ENCODE peak calls at places on chromosomes 13 and 19, in four cellular contexts. A, L, G and J are unnamed samples.

GRCh38 chr19:11373885-11374448 is 499 bp upstream of the SWSAP1 start:
- DNase-seq in A (no peak), L (no peak), G (no peak), J (no peak)

GRCh38 chr19:2469102-2469914 is 6.6 kb upstream of the GADD45B start:
- DNase-seq in A (peak), L (no peak), G (no peak), J (no peak)

GRCh38 chr19:18306903-18307681 is 15.8 kb downstream of the LSM4 start:
- DNase-seq in A (no peak), L (no peak), G (no peak), J (no peak)

GRCh38 chr13:109256866-109257760 is 529.3 kb downstream of the IRS2 start:
- DNase-seq in A (peak), L (no peak), G (no peak), J (no peak)

GRCh38 chr13:41568990-41569387 is 111.6 kb downstream of the RGCC start:
- DNase-seq in A (no peak), L (no peak), G (no peak), J (no peak)

GRCh38 chr13:113367771-113368170 is 3.8 kb upstream of the GRTP1 start:
- DNase-seq in A (no peak), L (no peak), G (no peak), J (no peak)

GRCh38 chr19:1929051-1929742 is 11.8 kb upstream of the CSNK1G2 start:
- DNase-seq in A (peak), L (peak), G (peak), J (no peak)

GRCh38 chr19:17394891-17395415 is 957 bp upstream of the CCDC194 start:
- DNase-seq in A (peak), L (peak), G (no peak), J (no peak)

GRCh38 chr13:44191504-44192171 is 182.0 kb upstream of the SERP2 start:
- DNase-seq in A (peak), L (peak), G (peak), J (peak)

GRCh38 chr19:35357867-35358573 is at the start of gene FFAR3:
- DNase-seq in A (no peak), L (no peak), G (no peak), J (peak)

GRCh38 chr19:6610934-6611370 is 20.0 kb upstream of the CD70 start:
- DNase-seq in A (no peak), L (no peak), G (no peak), J (no peak)

GRCh38 chr19:4713384-4713951 is 10.2 kb downstream of the DPP9 start:
- DNase-seq in A (no peak), L (no peak), G (no peak), J (no peak)

GRCh38 chr19:49658139-49658517 is 7.5 kb downstream of the IRF3 start:
- DNase-seq in A (no peak), L (no peak), G (no peak), J (no peak)

GRCh38 chr19:45354443-45354842 is 13.9 kb downstream of the KLC3 start:
- DNase-seq in A (no peak), L (no peak), G (no peak), J (no peak)

GRCh38 chr13:64154514-64154913 is 2738.9 kb upstream of the PCDH20 start:
- DNase-seq in A (no peak), L (no peak), G (no peak), J (no peak)

GRCh38 chr13:31827707-31828106 is 88.4 kb downstream of the RXFP2 start:
- DNase-seq in A (peak), L (no peak), G (no peak), J (no peak)

GRCh38 chr19:28472111-28472510 is 740.8 kb downstream of the UQCRFS1 start:
- DNase-seq in A (no peak), L (no peak), G (no peak), J (no peak)